ENCODE peak calls at places on chromosomes 13 and 19, in four cellular contexts. One of them, this sample, is unnamed.

GRCh38 chr19:17289489-17289888 is 7.8 kb downstream of the ANKLE1 start:
- DNase-seq in NCI-H1436: no peak
- DNase-seq in uterus: peak; percentile 57
- DNase-seq in stimulated activated CD4-positive, alpha-beta T cell treated with anti-CD3 and anti-CD28 coated beads, TNF-alpha, amount 100 ng/mL, for 48 hours: peak; percentile 55
- DNase-seq in this sample: no peak

GRCh38 chr13:112781881-112782361 is 92.1 kb downstream of the ATP11A start:
- DNase-seq in NCI-H1436: no peak
- DNase-seq in uterus: peak; percentile 50
- DNase-seq in stimulated activated CD4-positive, alpha-beta T cell treated with anti-CD3 and anti-CD28 coated beads, TNF-alpha, amount 100 ng/mL, for 48 hours: no peak
- DNase-seq in this sample: no peak

GRCh38 chr13:50359779-50360178 is 344.5 kb downstream of the KCNRG start:
- DNase-seq in NCI-H1436: no peak
- DNase-seq in uterus: no peak
- DNase-seq in stimulated activated CD4-positive, alpha-beta T cell treated with anti-CD3 and anti-CD28 coated beads, TNF-alpha, amount 100 ng/mL, for 48 hours: no peak
- DNase-seq in this sample: no peak

GRCh38 chr13:52738719-52739467 is 727 bp downstream of the CNMD start:
- DNase-seq in NCI-H1436: no peak
- DNase-seq in uterus: no peak
- DNase-seq in stimulated activated CD4-positive, alpha-beta T cell treated with anti-CD3 and anti-CD28 coated beads, TNF-alpha, amount 100 ng/mL, for 48 hours: peak; percentile 6
- DNase-seq in this sample: no peak

GRCh38 chr19:50190439-50190891 is 13.0 kb upstream of the MYH14 start:
- DNase-seq in NCI-H1436: no peak
- DNase-seq in uterus: no peak
- DNase-seq in stimulated activated CD4-positive, alpha-beta T cell treated with anti-CD3 and anti-CD28 coated beads, TNF-alpha, amount 100 ng/mL, for 48 hours: no peak
- DNase-seq in this sample: no peak

GRCh38 chr13:112651306-112651705 is 38.5 kb upstream of the ATP11A start:
- DNase-seq in NCI-H1436: no peak
- DNase-seq in uterus: no peak
- DNase-seq in stimulated activated CD4-positive, alpha-beta T cell treated with anti-CD3 and anti-CD28 coated beads, TNF-alpha, amount 100 ng/mL, for 48 hours: no peak
- DNase-seq in this sample: no peak

GRCh38 chr19:28224441-28224840 is 988.5 kb downstream of the UQCRFS1 start:
- DNase-seq in NCI-H1436: no peak
- DNase-seq in uterus: no peak
- DNase-seq in stimulated activated CD4-positive, alpha-beta T cell treated with anti-CD3 and anti-CD28 coated beads, TNF-alpha, amount 100 ng/mL, for 48 hours: no peak
- DNase-seq in this sample: no peak

GRCh38 chr19:29006057-29006735 is 206.8 kb downstream of the UQCRFS1 start:
- DNase-seq in NCI-H1436: no peak
- DNase-seq in uterus: no peak
- DNase-seq in stimulated activated CD4-positive, alpha-beta T cell treated with anti-CD3 and anti-CD28 coated beads, TNF-alpha, amount 100 ng/mL, for 48 hours: no peak
- DNase-seq in this sample: no peak

GRCh38 chr19:19719798-19720197 is 13.1 kb downstream of the ZNF14 start:
- DNase-seq in NCI-H1436: no peak
- DNase-seq in uterus: no peak
- DNase-seq in stimulated activated CD4-positive, alpha-beta T cell treated with anti-CD3 and anti-CD28 coated beads, TNF-alpha, amount 100 ng/mL, for 48 hours: no peak
- DNase-seq in this sample: no peak

GRCh38 chr19:10618846-10619245 is 6.5 kb upstream of the SLC44A2 start:
- DNase-seq in NCI-H1436: no peak
- DNase-seq in uterus: no peak
- DNase-seq in stimulated activated CD4-positive, alpha-beta T cell treated with anti-CD3 and anti-CD28 coated beads, TNF-alpha, amount 100 ng/mL, for 48 hours: no peak
- DNase-seq in this sample: no peak

GRCh38 chr13:109412232-109412935 is 374.0 kb downstream of the IRS2 start:
- DNase-seq in NCI-H1436: peak; percentile 25
- DNase-seq in uterus: no peak
- DNase-seq in stimulated activated CD4-positive, alpha-beta T cell treated with anti-CD3 and anti-CD28 coated beads, TNF-alpha, amount 100 ng/mL, for 48 hours: no peak
- DNase-seq in this sample: no peak

GRCh38 chr13:28575200-28575599 is 80.3 kb upstream of the FLT1 start:
- DNase-seq in NCI-H1436: no peak
- DNase-seq in uterus: no peak
- DNase-seq in stimulated activated CD4-positive, alpha-beta T cell treated with anti-CD3 and anti-CD28 coated beads, TNF-alpha, amount 100 ng/mL, for 48 hours: no peak
- DNase-seq in this sample: no peak

GRCh38 chr13:24214528-24214927 is 54.0 kb downstream of the SPATA13 start:
- DNase-seq in NCI-H1436: no peak
- DNase-seq in uterus: no peak
- DNase-seq in stimulated activated CD4-positive, alpha-beta T cell treated with anti-CD3 and anti-CD28 coated beads, TNF-alpha, amount 100 ng/mL, for 48 hours: no peak
- DNase-seq in this sample: no peak

GRCh38 chr19:46216612-46217011 is 12.9 kb upstream of the IGFL1 start:
- DNase-seq in NCI-H1436: no peak
- DNase-seq in uterus: no peak
- DNase-seq in stimulated activated CD4-positive, alpha-beta T cell treated with anti-CD3 and anti-CD28 coated beads, TNF-alpha, amount 100 ng/mL, for 48 hours: no peak
- DNase-seq in this sample: no peak

GRCh38 chr19:17450264-17451075 is 2.0 kb upstream of the TMEM221 start:
- DNase-seq in NCI-H1436: no peak
- DNase-seq in uterus: no peak
- DNase-seq in stimulated activated CD4-positive, alpha-beta T cell treated with anti-CD3 and anti-CD28 coated beads, TNF-alpha, amount 100 ng/mL, for 48 hours: peak; percentile 41
- DNase-seq in this sample: peak; percentile 22

GRCh38 chr19:14502334-14503092 is 6.6 kb upstream of the GIPC1 start:
- DNase-seq in NCI-H1436: no peak
- DNase-seq in uterus: no peak
- DNase-seq in stimulated activated CD4-positive, alpha-beta T cell treated with anti-CD3 and anti-CD28 coated beads, TNF-alpha, amount 100 ng/mL, for 48 hours: no peak
- DNase-seq in this sample: no peak

GRCh38 chr19:19627716-19628498 is at the start of gene LPAR2:
- DNase-seq in NCI-H1436: peak; percentile 67
- DNase-seq in uterus: no peak
- DNase-seq in stimulated activated CD4-positive, alpha-beta T cell treated with anti-CD3 and anti-CD28 coated beads, TNF-alpha, amount 100 ng/mL, for 48 hours: peak; percentile 58
- DNase-seq in this sample: peak; percentile 48

GRCh38 chr19:4567584-4568071 is 8.1 kb upstream of the SEMA6B start:
- DNase-seq in NCI-H1436: no peak
- DNase-seq in uterus: no peak
- DNase-seq in stimulated activated CD4-positive, alpha-beta T cell treated with anti-CD3 and anti-CD28 coated beads, TNF-alpha, amount 100 ng/mL, for 48 hours: peak; percentile 62
- DNase-seq in this sample: peak; percentile 50

GRCh38 chr19:44585371-44586141 is 27.8 kb upstream of the IGSF23 start:
- DNase-seq in NCI-H1436: no peak
- DNase-seq in uterus: no peak
- DNase-seq in stimulated activated CD4-positive, alpha-beta T cell treated with anti-CD3 and anti-CD28 coated beads, TNF-alpha, amount 100 ng/mL, for 48 hours: no peak
- DNase-seq in this sample: no peak

This sample was measured in activated CD4-positive, alpha-beta T cell treated with anti-CD3 and anti-CD28 coated beads for 24 hours.